ENCODE peak calls at places on chromosomes 11 and 22, in eight cellular contexts. E is omental fat pad, K is astrocyte of the spinal cord, W is lower leg skin, D is RWPE1, J is bronchial epithelial cell, I is WERI-Rb-1, S is GM20000. V is an unnamed sample.

GRCh38 chr11:85076535-85077330 is 550.4 kb downstream of the DLG2 start:
- DNase-seq in E (no peak), K (peak; percentile 64), W (no peak), D (no peak), J (peak; percentile 67), I (no peak), S (no peak), V (no peak)

GRCh38 chr11:20489948-20490347 is 102.4 kb downstream of the PRMT3 start:
- DNase-seq in E (no peak), K (no peak), W (no peak), D (no peak), J (no peak), I (no peak), S (peak; percentile 11), V (no peak)

GRCh38 chr22:24011735-24012068 is 598 bp downstream of the CABIN1 start:
- DNase-seq in E (no peak), K (peak; percentile 12), W (no peak), D (peak; percentile 8), J (peak; percentile 20), I (peak; percentile 39), S (no peak), V (no peak)

GRCh38 chr11:17273668-17274321 is 2.7 kb upstream of the NUCB2 start:
- DNase-seq in E (no peak), K (no peak), W (no peak), D (no peak), J (peak; percentile 8), I (no peak), S (no peak), V (no peak)

GRCh38 chr22:27959335-27960090 is 40.5 kb upstream of the PITPNB start:
- DNase-seq in E (no peak), K (no peak), W (no peak), D (no peak), J (no peak), I (no peak), S (no peak), V (no peak)

GRCh38 chr11:5679811-5680210 is 5.1 kb downstream of the TRIM5 start:
- DNase-seq in E (no peak), K (peak; percentile 14), W (no peak), D (no peak), J (no peak), I (no peak), S (no peak), V (no peak)

GRCh38 chr11:33777906-33778305 is 3.6 kb upstream of the FBXO3 start:
- DNase-seq in E (no peak), K (no peak), W (no peak), D (no peak), J (no peak), I (no peak), S (no peak), V (no peak)

GRCh38 chr11:47468598-47469214 is 19.8 kb upstream of the RAPSN start:
- DNase-seq in E (no peak), K (peak; percentile 47), W (no peak), D (no peak), J (no peak), I (no peak), S (no peak), V (no peak)

GRCh38 chr11:65862941-65863888 is 3.0 kb downstream of the MUS81 start:
- DNase-seq in E (no peak), K (no peak), W (no peak), D (no peak), J (no peak), I (peak; percentile 6), S (no peak), V (no peak)

GRCh38 chr11:2891291-2891690 is 5.7 kb upstream of the CDKN1C start:
- DNase-seq in E (no peak), K (peak; percentile 17), W (no peak), D (no peak), J (no peak), I (peak; percentile 72), S (no peak), V (no peak)

GRCh38 chr11:118000067-118000849 is 14.1 kb downstream of the IL10RA start:
- DNase-seq in E (no peak), K (no peak), W (peak; percentile 66), D (no peak), J (no peak), I (no peak), S (no peak), V (peak; percentile 14)

GRCh38 chr11:47714554-47715081 is 551 bp downstream of the AGBL2 start:
- DNase-seq in E (peak; percentile 25), K (peak; percentile 16), W (peak; percentile 89), D (peak; percentile 15), J (peak; percentile 12), I (no peak), S (peak; percentile 17), V (peak; percentile 17)

DNA sequence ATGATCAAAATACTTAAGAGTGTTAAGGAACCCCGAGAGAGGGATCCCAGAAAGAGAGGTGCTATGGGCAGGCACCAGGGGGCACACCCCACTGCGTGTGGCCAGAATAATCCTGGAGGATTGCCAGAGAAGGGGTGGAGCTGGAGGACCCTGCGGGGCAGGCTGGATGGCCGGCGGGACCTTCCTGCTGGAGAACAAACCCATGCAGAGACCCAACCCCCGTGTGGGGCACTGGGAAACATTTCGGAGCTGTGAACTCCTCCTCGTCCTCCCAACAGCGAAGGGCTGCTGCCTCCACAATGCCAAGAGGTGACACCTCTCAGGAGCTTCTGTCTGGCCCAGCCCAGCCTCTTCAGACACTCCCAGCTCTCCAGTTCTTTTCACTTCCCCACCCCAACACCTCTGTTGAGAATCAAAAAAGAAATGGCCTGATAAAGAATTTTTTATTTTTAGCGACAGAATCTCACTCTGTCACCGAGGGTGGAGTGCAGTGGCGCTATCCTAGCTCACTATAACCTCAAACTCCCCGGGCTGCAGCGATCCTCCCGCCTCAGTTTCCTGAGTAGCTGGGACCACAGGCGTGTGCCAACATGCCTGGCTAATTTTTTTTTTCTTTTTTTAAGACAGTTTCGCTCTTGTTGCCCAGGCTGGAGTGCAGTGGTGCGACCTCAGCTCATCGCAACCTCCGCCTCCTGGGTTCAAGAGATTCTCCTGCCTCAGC is 25.6 kb downstream of the RHOD start:
- DNase-seq in E (no peak), K (no peak), W (no peak), D (no peak), J (no peak), I (peak; percentile 54), S (no peak), V (no peak)
- TF ChIP-seq CTCF in E (no peak), K (no peak), W (no peak), D (no peak), J (peak; percentile 29), I (peak; percentile 18), S (no peak), V (no peak)

DNA sequence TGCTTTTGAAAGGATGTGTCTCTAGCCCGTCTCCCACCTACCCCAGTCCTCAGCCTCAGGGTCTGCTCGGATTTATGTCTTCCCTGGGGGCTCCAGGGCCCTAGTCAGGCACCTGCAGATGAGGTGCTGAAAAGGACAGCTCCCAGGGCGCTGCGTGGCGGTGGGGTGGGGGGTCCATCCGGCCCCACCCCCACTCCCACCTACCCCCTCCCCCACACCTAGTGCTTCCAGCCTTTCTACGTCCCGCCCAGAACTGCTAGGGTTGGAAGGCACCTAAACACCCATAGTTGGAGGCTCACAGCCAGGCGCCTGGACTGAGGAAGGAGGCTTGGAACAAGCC is 1.4 kb upstream of the ROBO3 start:
- DNase-seq in E (no peak), K (no peak), W (peak; percentile 52), D (no peak), J (no peak), I (no peak), S (no peak), V (no peak)
- TF ChIP-seq CTCF in E (no peak), K (no peak), W (no peak), D (no peak), J (no peak), I (no peak), S (no peak), V (no peak)

DNA sequence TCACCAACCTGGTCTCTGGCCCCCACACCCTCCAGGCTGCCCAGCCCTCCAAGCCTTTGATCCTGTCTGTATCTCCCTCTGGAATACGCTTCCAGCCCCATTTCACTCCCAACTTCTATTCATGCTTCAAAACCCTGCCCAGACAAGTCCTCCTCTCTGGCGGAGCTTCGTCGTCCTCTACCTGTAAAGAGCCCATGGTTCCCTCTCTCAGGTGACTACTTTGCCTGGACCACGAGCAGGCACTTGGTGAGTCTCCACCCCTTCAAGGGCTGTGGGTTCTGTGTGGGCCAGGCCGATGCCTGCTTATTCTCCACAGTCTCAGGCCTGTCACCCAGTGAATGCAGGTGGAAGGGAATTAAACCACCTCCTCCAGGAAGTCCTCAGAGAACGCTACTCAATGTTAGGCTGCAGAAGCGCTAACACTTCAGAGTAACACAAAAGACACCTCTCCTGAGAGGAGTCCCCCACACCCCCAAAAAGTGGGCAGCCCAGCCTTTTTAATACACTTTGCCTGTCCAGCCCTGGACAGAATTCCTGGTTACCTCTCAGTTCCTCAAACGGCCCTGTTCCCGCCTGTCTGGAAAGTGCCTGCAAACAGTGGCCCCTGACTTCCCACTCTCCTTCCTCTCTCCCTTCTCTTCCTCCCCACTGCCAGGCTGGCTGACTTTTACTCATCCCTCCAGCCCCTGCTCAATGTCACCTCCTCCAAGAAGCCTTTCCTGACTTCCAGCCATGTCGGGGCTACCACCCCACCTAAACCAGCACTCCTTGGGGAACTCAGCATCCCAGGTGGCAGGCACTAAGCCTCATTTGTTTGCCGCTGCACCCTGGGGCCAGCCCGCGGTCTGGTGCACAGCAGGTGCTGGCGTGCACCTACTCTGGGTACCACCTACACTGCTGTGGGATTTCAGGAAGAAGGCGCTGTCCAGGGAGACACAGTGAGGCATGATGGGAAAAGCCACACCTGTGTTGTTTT is 9.0 kb downstream of the RAC2 start:
- DNase-seq in E (no peak), K (no peak), W (no peak), D (no peak), J (no peak), I (no peak), S (no peak), V (no peak)
- TF ChIP-seq CTCF in E (no peak), K (no peak), W (no peak), D (no peak), J (no peak), I (no peak), S (no peak), V (no peak)

DNA sequence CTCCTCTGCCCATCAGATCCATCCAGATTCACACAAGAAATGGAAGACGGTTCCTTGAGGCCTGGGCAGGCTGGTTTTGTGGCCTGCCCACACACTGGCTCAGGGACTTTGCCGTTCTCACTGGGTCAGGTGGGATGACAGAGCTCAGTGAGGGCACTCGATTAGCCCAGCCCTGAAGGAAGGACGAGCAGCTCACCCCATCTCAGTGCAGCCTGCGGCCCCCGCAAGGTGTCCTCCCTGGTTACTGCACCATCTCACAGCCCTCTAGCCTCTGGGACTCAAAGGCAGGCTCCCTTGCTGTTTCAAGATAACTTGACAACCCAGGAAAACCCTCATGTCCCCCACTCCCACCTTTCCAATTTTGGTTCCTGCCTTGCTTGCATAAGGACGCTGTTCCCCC is 4.2 kb downstream of the SLC16A8 start:
- DNase-seq in E (no peak), K (no peak), W (no peak), D (no peak), J (no peak), I (no peak), S (no peak), V (no peak)
- TF ChIP-seq CTCF in E (no peak), K (no peak), W (no peak), D (no peak), J (no peak), I (no peak), S (no peak), V (no peak)

GRCh38 chr11:60078021-60078420 is 10.4 kb upstream of the MS4A2 start:
- DNase-seq in E (no peak), K (no peak), W (no peak), D (no peak), J (peak; percentile 19), I (no peak), S (no peak), V (no peak)
- TF ChIP-seq CTCF in E (no peak), K (no peak), W (no peak), D (no peak), J (no peak), I (no peak), S (no peak), V (no peak)